ENCODE peak calls at places on chromosomes 13 and 19, in six cellular contexts. One of them, this sample, is unnamed. For H3K4me1, the result is how much of the 10 kb centered on the place peaks cover.

GRCh38 chr13:99086869-99087129 is 108.9 kb upstream of the DOCK9 start:
- DNase-seq in spleen: no peak
- DNase-seq in heart left ventricle: peak
- DNase-seq in suprapubic skin: no peak
- DNase-seq in gastrocnemius medialis: peak
- DNase-seq in ovary: peak
- DNase-seq in this sample: no peak

GRCh38 chr13:30158774-30159445 is 148.4 kb downstream of the KATNAL1 start:
- DNase-seq in spleen: no peak
- DNase-seq in heart left ventricle: no peak
- DNase-seq in suprapubic skin: no peak
- DNase-seq in gastrocnemius medialis: no peak
- DNase-seq in ovary: no peak
- DNase-seq in this sample: peak

GRCh38 chr19:3821857-3822364 is 35.7 kb upstream of the MATK start:
- DNase-seq in spleen: peak
- DNase-seq in heart left ventricle: peak
- DNase-seq in suprapubic skin: no peak
- DNase-seq in gastrocnemius medialis: peak
- DNase-seq in ovary: peak
- DNase-seq in this sample: peak

GRCh38 chr19:11364296-11364904 is 9.2 kb downstream of the PLPPR2 start:
- DNase-seq in spleen: no peak
- DNase-seq in heart left ventricle: no peak
- DNase-seq in suprapubic skin: no peak
- DNase-seq in gastrocnemius medialis: no peak
- DNase-seq in ovary: no peak
- DNase-seq in this sample: no peak

GRCh38 chr13:27482996-27483395 is 32.6 kb upstream of the MTIF3 start:
- DNase-seq in spleen: no peak
- DNase-seq in heart left ventricle: no peak
- DNase-seq in suprapubic skin: peak
- DNase-seq in gastrocnemius medialis: no peak
- DNase-seq in ovary: no peak
- DNase-seq in this sample: no peak

GRCh38 chr13:102145750-102146149 is 256.1 kb downstream of the FGF14 start:
- DNase-seq in spleen: no peak
- DNase-seq in heart left ventricle: no peak
- DNase-seq in suprapubic skin: no peak
- DNase-seq in gastrocnemius medialis: no peak
- DNase-seq in ovary: no peak
- DNase-seq in this sample: no peak

GRCh38 chr13:61277877-61278276 is 137.8 kb downstream of the PCDH20 start:
- DNase-seq in spleen: no peak
- DNase-seq in heart left ventricle: no peak
- DNase-seq in suprapubic skin: no peak
- DNase-seq in gastrocnemius medialis: no peak
- DNase-seq in ovary: no peak
- DNase-seq in this sample: no peak

GRCh38 chr19:53812335-53812734 is 11.8 kb downstream of the NLRP12 start:
- DNase-seq in spleen: no peak
- DNase-seq in heart left ventricle: no peak
- DNase-seq in suprapubic skin: no peak
- DNase-seq in gastrocnemius medialis: no peak
- DNase-seq in ovary: no peak
- DNase-seq in this sample: no peak

GRCh38 chr13:41966671-41967070 is 5.8 kb upstream of the VWA8 start:
- DNase-seq in spleen: no peak
- DNase-seq in heart left ventricle: no peak
- DNase-seq in suprapubic skin: no peak
- DNase-seq in gastrocnemius medialis: no peak
- DNase-seq in ovary: no peak
- DNase-seq in this sample: no peak

GRCh38 chr13:48653074-48654054 is at the start of gene CYSLTR2:
- DNase-seq in spleen: no peak
- DNase-seq in heart left ventricle: no peak
- DNase-seq in suprapubic skin: no peak
- DNase-seq in gastrocnemius medialis: no peak
- DNase-seq in ovary: no peak
- DNase-seq in this sample: no peak
- H3K4me3 ChIP-seq in spleen: peak
- H3K4me3 ChIP-seq in heart left ventricle: peak
- H3K4me3 ChIP-seq in suprapubic skin: no peak
- H3K4me3 ChIP-seq in gastrocnemius medialis: no peak
- H3K4me3 ChIP-seq in ovary: no peak
- H3K4me3 ChIP-seq in this sample: no peak

DNA sequence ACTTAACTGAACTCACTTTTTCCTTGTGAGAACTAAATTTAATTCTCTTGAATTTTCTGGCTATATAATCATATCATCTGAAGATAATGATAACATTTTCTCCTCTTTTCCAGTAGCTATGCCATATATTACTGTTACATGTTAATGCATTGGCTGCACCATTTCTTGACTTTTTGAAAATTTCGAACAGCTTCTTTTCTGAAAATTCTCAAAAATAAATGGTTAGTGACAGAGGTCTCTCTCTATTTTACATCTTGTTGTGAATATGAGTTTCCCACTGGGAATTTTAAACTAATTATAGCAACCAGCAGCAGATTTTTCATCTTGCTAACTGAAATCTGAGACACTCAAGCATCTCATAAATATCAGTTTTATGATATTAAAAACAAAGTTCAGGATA is 30.6 kb downstream of the MBNL2 start:
- DNase-seq in spleen: no peak
- DNase-seq in heart left ventricle: no peak
- DNase-seq in suprapubic skin: no peak
- DNase-seq in gastrocnemius medialis: no peak
- DNase-seq in ovary: no peak
- DNase-seq in this sample: no peak
- H3K4me1 ChIP-seq in spleen: under half
- H3K4me1 ChIP-seq in heart left ventricle: half or more
- H3K4me1 ChIP-seq in suprapubic skin: half or more
- H3K4me1 ChIP-seq in gastrocnemius medialis: half or more
- H3K4me1 ChIP-seq in ovary: under half
- H3K4me1 ChIP-seq in this sample: under half

GRCh38 chr19:925912-926594 is at the start of gene ARID3A:
- DNase-seq in spleen: peak
- DNase-seq in heart left ventricle: peak
- DNase-seq in suprapubic skin: no peak
- DNase-seq in gastrocnemius medialis: peak
- DNase-seq in ovary: no peak
- DNase-seq in this sample: no peak
- TF ChIP-seq POLR2A in spleen: no peak
- TF ChIP-seq POLR2A in heart left ventricle: no peak
- TF ChIP-seq POLR2A in suprapubic skin: no peak
- TF ChIP-seq POLR2A in gastrocnemius medialis: peak
- TF ChIP-seq POLR2A in ovary: no peak
- TF ChIP-seq POLR2A in this sample: no peak

GRCh38 chr19:41530761-41531301 is 45.1 kb upstream of the CEACAM21 start:
- DNase-seq in spleen: no peak
- DNase-seq in heart left ventricle: no peak
- DNase-seq in suprapubic skin: no peak
- DNase-seq in gastrocnemius medialis: peak
- DNase-seq in ovary: no peak
- DNase-seq in this sample: no peak

GRCh38 chr19:41531438-41532311 is 44.3 kb upstream of the CEACAM21 start:
- DNase-seq in spleen: peak
- DNase-seq in heart left ventricle: peak
- DNase-seq in suprapubic skin: peak
- DNase-seq in gastrocnemius medialis: peak
- DNase-seq in ovary: no peak
- DNase-seq in this sample: peak

GRCh38 chr19:41529484-41530183 is 46.3 kb upstream of the CEACAM21 start:
- DNase-seq in spleen: no peak
- DNase-seq in heart left ventricle: no peak
- DNase-seq in suprapubic skin: no peak
- DNase-seq in gastrocnemius medialis: no peak
- DNase-seq in ovary: no peak
- DNase-seq in this sample: no peak

GRCh38 chr19:41528106-41528505 is 47.9 kb upstream of the CEACAM21 start:
- DNase-seq in spleen: no peak
- DNase-seq in heart left ventricle: no peak
- DNase-seq in suprapubic skin: no peak
- DNase-seq in gastrocnemius medialis: no peak
- DNase-seq in ovary: no peak
- DNase-seq in this sample: no peak

GRCh38 chr19:41530184-41530534 is 45.8 kb upstream of the CEACAM21 start:
- DNase-seq in spleen: no peak
- DNase-seq in heart left ventricle: no peak
- DNase-seq in suprapubic skin: no peak
- DNase-seq in gastrocnemius medialis: no peak
- DNase-seq in ovary: no peak
- DNase-seq in this sample: no peak
- H3K4me3 ChIP-seq in spleen: no peak
- H3K4me3 ChIP-seq in heart left ventricle: no peak
- H3K4me3 ChIP-seq in suprapubic skin: peak
- H3K4me3 ChIP-seq in gastrocnemius medialis: no peak
- H3K4me3 ChIP-seq in ovary: no peak
- H3K4me3 ChIP-seq in this sample: no peak

DNA sequence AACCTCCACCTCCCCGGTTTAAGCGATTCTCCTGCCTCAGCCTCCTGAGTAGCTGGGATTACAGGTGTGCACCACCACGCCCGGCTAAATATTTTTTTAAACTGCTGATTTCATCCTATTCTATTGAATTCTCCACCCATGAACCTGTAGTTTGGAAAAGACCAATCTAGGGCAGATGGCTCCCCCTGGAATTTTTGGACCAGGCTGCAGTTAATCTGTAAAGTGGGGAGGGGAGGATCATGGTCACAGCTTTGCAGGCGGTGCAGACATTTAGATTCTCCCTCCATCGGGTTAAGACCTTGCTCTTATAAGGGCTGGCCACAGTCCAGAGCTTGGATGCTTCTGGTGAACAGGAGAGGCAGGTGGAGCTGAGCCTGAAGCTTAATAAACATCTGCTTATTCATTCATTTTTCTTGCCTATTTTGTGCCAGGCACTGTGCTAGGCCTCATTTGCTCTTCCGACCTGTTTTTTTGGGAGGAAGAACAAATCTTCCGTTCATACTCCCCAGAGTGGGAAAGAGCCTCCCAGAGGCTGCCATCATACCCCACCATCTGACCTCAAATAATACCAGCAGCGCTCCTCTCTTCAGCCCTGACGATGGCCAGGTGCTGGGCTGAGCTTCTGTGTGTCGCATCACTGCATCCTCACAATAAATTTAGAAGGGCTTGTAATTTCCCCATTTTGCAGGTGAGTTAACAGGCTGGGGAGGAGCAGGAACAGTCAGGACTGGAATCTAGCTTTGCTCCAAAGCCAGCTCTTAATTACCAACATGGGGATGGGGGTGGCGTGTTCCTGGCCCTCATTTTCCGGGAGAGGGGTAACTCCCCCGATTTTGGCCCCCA is 902 bp upstream of the CCDC106 start:
- DNase-seq in spleen: no peak
- DNase-seq in heart left ventricle: no peak
- DNase-seq in suprapubic skin: no peak
- DNase-seq in gastrocnemius medialis: no peak
- DNase-seq in ovary: no peak
- DNase-seq in this sample: no peak
- H3K4me1 ChIP-seq in spleen: under half
- H3K4me1 ChIP-seq in heart left ventricle: under half
- H3K4me1 ChIP-seq in suprapubic skin: half or more
- H3K4me1 ChIP-seq in gastrocnemius medialis: under half
- H3K4me1 ChIP-seq in ovary: under half
- H3K4me1 ChIP-seq in this sample: under half

GRCh38 chr19:19320362-19321142 is at the start of the genes MAU2 and SUGP1:
- DNase-seq in spleen: peak
- DNase-seq in heart left ventricle: peak
- DNase-seq in suprapubic skin: peak
- DNase-seq in gastrocnemius medialis: peak
- DNase-seq in ovary: peak
- DNase-seq in this sample: peak
- TF ChIP-seq POLR2A in spleen: peak
- TF ChIP-seq POLR2A in heart left ventricle: no peak
- TF ChIP-seq POLR2A in suprapubic skin: no peak
- TF ChIP-seq POLR2A in gastrocnemius medialis: peak
- TF ChIP-seq POLR2A in ovary: peak
- TF ChIP-seq POLR2A in this sample: no peak

This sample was measured in testis.